ENCODE peak calls at places on chromosomes 1 and 21, in five cellular contexts. U is pancreas; H is PC-3; W is CD4-positive, alpha-beta memory T cell; X is IMR-90. N is an unnamed sample.

GRCh38 chr1:162128693-162129356 is 59.3 kb downstream of the NOS1AP start:
- DNase-seq in X (no peak), W (no peak), U (no peak), H (no peak), N (no peak)

GRCh38 chr1:212974735-212975606 is 24.6 kb downstream of the VASH2 start:
- DNase-seq in U (no peak), H (no peak), W (no peak), X (no peak), N (no peak)

GRCh38 chr1:96482615-96483014 is 239.0 kb upstream of the PTBP2 start:
- DNase-seq in U (no peak), W (no peak), H (no peak), X (no peak), N (no peak)

GRCh38 chr1:235329139-235329808 is 904 bp downstream of the GGPS1 start:
- DNase-seq in H (peak; percentile 24), U (peak; percentile 43), X (peak; percentile 45), W (no peak), N (no peak)

GRCh38 chr21:39169906-39170305 is 13.3 kb downstream of the PSMG1 start:
- DNase-seq in W (no peak), X (no peak), U (no peak), H (no peak), N (no peak)

GRCh38 chr1:84621553-84621952 is 47.3 kb upstream of the CTBS start:
- DNase-seq in H (no peak), X (no peak), U (no peak), W (no peak), N (no peak)

GRCh38 chr1:112638109-112638426 is 18.4 kb downstream of the CAPZA1 start:
- DNase-seq in H (peak; percentile 6), U (no peak), X (no peak), W (no peak), N (no peak)

GRCh38 chr1:206535853-206536188 is 28.5 kb downstream of the RASSF5 start:
- DNase-seq in H (no peak), U (peak; percentile 75), X (no peak), W (no peak), N (no peak)

GRCh38 chr1:37556712-37557196 is at the start of gene DNALI1:
- DNase-seq in H (peak; percentile 34), X (peak; percentile 88), W (no peak), U (peak; percentile 96), N (no peak)

GRCh38 chr1:37034301-37035013 is at the start of gene GRIK3:
- DNase-seq in H (no peak), W (no peak), X (no peak), U (no peak), N (no peak)

GRCh38 chr1:241627453-241628329 is 12.5 kb downstream of the CHML start:
- DNase-seq in U (peak; percentile 41), W (peak; percentile 63), H (peak; percentile 97), X (peak; percentile 86), N (no peak)

GRCh38 chr1:63041660-63042059 is 257.7 kb downstream of the ATG4C start:
- DNase-seq in W (no peak), X (no peak), H (no peak), U (no peak), N (no peak)

GRCh38 chr21:44515359-44516165 is 24.4 kb downstream of the KRTAP10-1 start:
- DNase-seq in X (no peak), U (no peak), H (no peak), W (no peak), N (no peak)

GRCh38 chr1:41714613-41715389 is 203.9 kb downstream of the HIVEP3 start:
- DNase-seq in W (no peak), U (no peak), X (no peak), H (no peak), N (no peak)

GRCh38 chr1:42319871-42320484 is 15.1 kb downstream of the FOXJ3 start:
- DNase-seq in X (no peak), U (no peak), W (peak; percentile 62), H (no peak), N (no peak)

GRCh38 chr1:156583821-156584622 is 4.5 kb downstream of the TTC24 start:
- DNase-seq in H (peak; percentile 95), X (peak; percentile 84), W (peak; percentile 65), U (peak; percentile 77), N (peak; percentile 77)

GRCh38 chr1:224447251-224447650 is 12.7 kb upstream of the WDR26 start:
- DNase-seq in X (peak; percentile 69), U (no peak), W (no peak), H (peak; percentile 71), N (no peak)

GRCh38 chr21:36207577-36208320 is 51.1 kb downstream of the DOP1B start:
- DNase-seq in W (no peak), H (peak; percentile 88), U (no peak), X (peak; percentile 81), N (no peak)

GRCh38 chr21:36706482-36706852 is 7.6 kb downstream of the SIM2 start:
- DNase-seq in U (no peak), W (no peak), H (no peak), X (no peak), N (no peak)

GRCh38 chr1:160777486-160778089 is 18.4 kb upstream of the LY9 start:
- DNase-seq in X (no peak), W (peak; percentile 71), U (peak; percentile 45), H (peak; percentile 70), N (no peak)

GRCh38 chr1:225977937-225978748 is 21.0 kb downstream of the SDE2 start:
- DNase-seq in H (no peak), X (no peak), U (no peak), W (no peak), N (no peak)

GRCh38 chr1:17010601-17011438 is 908 bp downstream of the ATP13A2 start:
- DNase-seq in W (no peak), U (peak; percentile 51), H (peak; percentile 61), X (peak; percentile 13), N (no peak)

GRCh38 chr1:18938707-18939070 is 17.8 kb downstream of the IFFO2 start:
- DNase-seq in W (no peak), H (no peak), X (no peak), U (no peak), N (no peak)

GRCh38 chr1:101540161-101540560 is 303.3 kb downstream of the S1PR1 start:
- DNase-seq in U (no peak), H (no peak), X (no peak), W (no peak), N (no peak)

GRCh38 chr1:17826165-17826488 is 71.0 kb downstream of the ACTL8 start:
- DNase-seq in H (peak; percentile 45), X (peak; percentile 17), U (peak; percentile 42), W (no peak), N (no peak)

GRCh38 chr1:37362990-37363389 is 111.4 kb upstream of the ZC3H12A start:
- DNase-seq in H (no peak), U (no peak), X (no peak), W (no peak), N (no peak)

GRCh38 chr1:210407207-210407886 is 78.6 kb downstream of the HHAT start:
- DNase-seq in X (peak; percentile 56), H (peak; percentile 90), U (peak; percentile 72), W (peak; percentile 54), N (peak; percentile 1)

GRCh38 chr1:174217787-174218574 is 58.7 kb downstream of the RABGAP1L start:
- DNase-seq in W (peak; percentile 37), U (no peak), X (peak; percentile 54), H (peak; percentile 52), N (no peak)

GRCh38 chr1:200751717-200752116 is 13.0 kb downstream of the CAMSAP2 start:
- DNase-seq in U (no peak), H (no peak), X (peak; percentile 29), W (no peak), N (no peak)

GRCh38 chr1:31181515-31182343 is 58.0 kb downstream of the NKAIN1 start:
- DNase-seq in H (peak; percentile 51), U (peak; percentile 63), X (no peak), W (peak; percentile 12), N (no peak)

GRCh38 chr1:156897078-156897825 is 3.7 kb downstream of the PEAR1 start:
- DNase-seq in W (no peak), X (peak; percentile 67), U (no peak), H (peak; percentile 74), N (no peak)

GRCh38 chr1:113142791-113143190 is 69.8 kb downstream of the LRIG2 start:
- DNase-seq in U (no peak), H (no peak), W (no peak), X (no peak), N (no peak)

GRCh38 chr1:231335663-231336602 is 1.7 kb downstream of the EXOC8 start:
- DNase-seq in U (no peak), X (no peak), H (peak; percentile 46), W (no peak), N (no peak)

GRCh38 chr1:162215902-162216301 is 146.4 kb downstream of the NOS1AP start:
- DNase-seq in X (no peak), W (no peak), U (peak; percentile 40), H (no peak), N (no peak)

GRCh38 chr1:205523261-205523890 is 18.9 kb downstream of the CDK18 start:
- DNase-seq in U (no peak), H (no peak), X (no peak), W (no peak), N (no peak)
- H3K4me3 ChIP-seq in U (no peak overlapping the region), H (no peak overlapping the region), X (no peak overlapping the region), W (no peak overlapping the region), N (no peak overlapping the region)

GRCh38 chr1:187157552-187157951 is 328.8 kb downstream of the PLA2G4A start:
- DNase-seq in X (no peak), U (no peak), W (no peak), H (no peak), N (no peak)
- H3K4me3 ChIP-seq in X (no peak overlapping the region), U (no peak overlapping the region), W (no peak overlapping the region), H (no peak overlapping the region), N (no peak overlapping the region)

GRCh38 chr1:85992756-85993155 is 163.8 kb downstream of the COL24A1 start:
- DNase-seq in X (peak; percentile 76), U (no peak), W (no peak), H (peak; percentile 13), N (no peak)
- H3K4me3 ChIP-seq in X (no peak overlapping the region), U (no peak overlapping the region), W (no peak overlapping the region), H (no peak overlapping the region), N (no peak overlapping the region)

GRCh38 chr1:184053881-184054280 is 2.4 kb downstream of the TSEN15 start:
- DNase-seq in H (no peak), U (no peak), X (no peak), W (no peak), N (no peak)

GRCh38 chr1:184051138-184051484 is 419 bp upstream of the TSEN15 start:
- DNase-seq in X (no peak), H (no peak), W (no peak), U (no peak), N (no peak)

GRCh38 chr1:184051485-184052193 is at the start of gene TSEN15:
- DNase-seq in H (peak; percentile 77), X (peak; percentile 86), W (peak; percentile 71), U (peak; percentile 86), N (peak; percentile 39)

GRCh38 chr1:184052194-184052559 is 647 bp downstream of the TSEN15 start:
- DNase-seq in U (no peak), W (no peak), H (no peak), X (no peak), N (no peak)

DNA sequence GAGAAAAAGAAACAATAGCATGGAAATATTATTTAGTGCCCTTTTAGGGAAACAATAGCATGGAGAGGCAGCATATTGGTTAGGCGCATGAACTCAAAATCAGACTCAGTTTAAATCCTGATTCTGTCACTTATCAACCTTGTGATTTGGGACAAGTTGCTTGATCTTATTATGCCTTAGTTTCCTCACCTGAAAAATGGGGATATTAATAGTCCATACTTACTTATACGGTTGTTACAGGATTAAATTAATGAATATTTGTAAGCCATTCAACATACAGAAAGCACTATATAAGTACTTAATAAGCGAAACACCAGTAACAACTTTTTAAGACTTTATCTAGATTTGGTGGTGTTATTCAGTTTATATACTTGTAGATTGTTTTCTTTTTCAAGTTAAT is 1.2 kb downstream of the TSEN15 start:
- DNase-seq in X (no peak), U (no peak), W (no peak), H (no peak), N (no peak)
- H3K4me3 ChIP-seq in X (peak overlapping the region; percentile 59), U (peak overlapping the region; percentile 90), W (no peak overlapping the region), H (peak overlapping the region; percentile 87), N (peak overlapping the region; percentile 86)